ENCODE peak calls at places on chromosome 1, in four cellular contexts. E is NCI-H774, H is Kasumi-1, O is HEK293T. V is an unnamed sample.
A peak's percentile ranks its signal among the peaks of the same experiment; 100 is the strongest.

GRCh38 chr1:216632980-216633379 is 90.2 kb downstream of the ESRRG start:
- DNase-seq in H (no peak), E (no peak), O (no peak), V (no peak)

GRCh38 chr1:70057500-70057899 is 147.9 kb downstream of the LRRC40 start:
- DNase-seq in H (no peak), O (no peak), E (no peak), V (no peak)

GRCh38 chr1:226638608-226639007 is 90.0 kb downstream of the STUM start:
- DNase-seq in O (no peak), E (no peak), H (no peak), V (peak; percentile 43)

GRCh38 chr1:66852870-66853269 is 51.8 kb upstream of the INSL5 start:
- DNase-seq in H (no peak), E (no peak), O (no peak), V (no peak)

GRCh38 chr1:86466986-86467385 is 1.7 kb upstream of the CLCA1 start:
- DNase-seq in E (no peak), O (no peak), H (no peak), V (no peak)

GRCh38 chr1:1240822-1241587 is 5.5 kb downstream of the C1QTNF12 start:
- DNase-seq in O (no peak), E (no peak), H (peak; percentile 30), V (no peak)

GRCh38 chr1:175188936-175189335 is 3.6 kb downstream of the KIAA0040 start:
- DNase-seq in H (peak; percentile 93), E (no peak), O (no peak), V (no peak)

GRCh38 chr1:41823453-41823852 is 95.3 kb downstream of the HIVEP3 start:
- DNase-seq in O (peak; percentile 33), H (no peak), E (no peak), V (no peak)

V was measured in mucosa of descending colon.